ENCODE peak calls at places on chromosomes 12 and 14, in six cellular contexts. One of them, this sample, is unnamed.

GRCh38 chr12:94186461-94187237 is 38.3 kb downstream of the PLXNC1 start:
- DNase-seq in GM12864: no peak
- DNase-seq in AG04450: peak
- DNase-seq in HepG2: no peak
- DNase-seq in activated CD8-positive, alpha-beta T cell treated with anti-CD3 and anti-CD28 coated beads for 36 hours: no peak
- DNase-seq in thyroid gland: peak
- DNase-seq in this sample: no peak

GRCh38 chr12:65999564-66000280 is 130.8 kb downstream of the LLPH start:
- DNase-seq in GM12864: no peak
- DNase-seq in AG04450: no peak
- DNase-seq in HepG2: no peak
- DNase-seq in activated CD8-positive, alpha-beta T cell treated with anti-CD3 and anti-CD28 coated beads for 36 hours: no peak
- DNase-seq in thyroid gland: no peak
- DNase-seq in this sample: no peak

GRCh38 chr12:50084775-50085614 is at the start of gene SMARCD1:
- DNase-seq in GM12864: peak
- DNase-seq in AG04450: peak
- DNase-seq in HepG2: peak
- DNase-seq in activated CD8-positive, alpha-beta T cell treated with anti-CD3 and anti-CD28 coated beads for 36 hours: peak
- DNase-seq in thyroid gland: peak
- DNase-seq in this sample: peak

GRCh38 chr12:131833288-131833895 is 5.2 kb downstream of the MMP17 start:
- DNase-seq in GM12864: no peak
- DNase-seq in AG04450: no peak
- DNase-seq in HepG2: no peak
- DNase-seq in activated CD8-positive, alpha-beta T cell treated with anti-CD3 and anti-CD28 coated beads for 36 hours: no peak
- DNase-seq in thyroid gland: no peak
- DNase-seq in this sample: no peak

GRCh38 chr12:31618228-31619025 is 27.5 kb upstream of the DENND5B start:
- DNase-seq in GM12864: no peak
- DNase-seq in AG04450: no peak
- DNase-seq in HepG2: no peak
- DNase-seq in activated CD8-positive, alpha-beta T cell treated with anti-CD3 and anti-CD28 coated beads for 36 hours: no peak
- DNase-seq in thyroid gland: no peak
- DNase-seq in this sample: no peak

GRCh38 chr14:104872469-104873341 is 7.6 kb downstream of the CEP170B start:
- DNase-seq in GM12864: no peak
- DNase-seq in AG04450: no peak
- DNase-seq in HepG2: no peak
- DNase-seq in activated CD8-positive, alpha-beta T cell treated with anti-CD3 and anti-CD28 coated beads for 36 hours: no peak
- DNase-seq in thyroid gland: peak
- DNase-seq in this sample: no peak

GRCh38 chr14:61470261-61470953 is 149.0 kb downstream of the PRKCH start:
- DNase-seq in GM12864: no peak
- DNase-seq in AG04450: peak
- DNase-seq in HepG2: no peak
- DNase-seq in activated CD8-positive, alpha-beta T cell treated with anti-CD3 and anti-CD28 coated beads for 36 hours: no peak
- DNase-seq in thyroid gland: no peak
- DNase-seq in this sample: peak

GRCh38 chr14:22263961-22264360 is 325.1 kb downstream of the DAD1 start:
- DNase-seq in GM12864: no peak
- DNase-seq in AG04450: no peak
- DNase-seq in HepG2: no peak
- DNase-seq in activated CD8-positive, alpha-beta T cell treated with anti-CD3 and anti-CD28 coated beads for 36 hours: no peak
- DNase-seq in thyroid gland: no peak
- DNase-seq in this sample: no peak

GRCh38 chr14:95885278-95885677 is 8.6 kb downstream of the TUNAR start:
- DNase-seq in GM12864: no peak
- DNase-seq in AG04450: no peak
- DNase-seq in HepG2: no peak
- DNase-seq in activated CD8-positive, alpha-beta T cell treated with anti-CD3 and anti-CD28 coated beads for 36 hours: no peak
- DNase-seq in thyroid gland: no peak
- DNase-seq in this sample: no peak

GRCh38 chr14:69819607-69820006 is 22.6 kb upstream of the SLC10A1 start:
- DNase-seq in GM12864: no peak
- DNase-seq in AG04450: no peak
- DNase-seq in HepG2: no peak
- DNase-seq in activated CD8-positive, alpha-beta T cell treated with anti-CD3 and anti-CD28 coated beads for 36 hours: no peak
- DNase-seq in thyroid gland: no peak
- DNase-seq in this sample: no peak

GRCh38 chr12:3142386-3142785 is 65.2 kb downstream of the TSPAN9 start:
- DNase-seq in GM12864: no peak
- DNase-seq in AG04450: no peak
- DNase-seq in HepG2: no peak
- DNase-seq in activated CD8-positive, alpha-beta T cell treated with anti-CD3 and anti-CD28 coated beads for 36 hours: no peak
- DNase-seq in thyroid gland: no peak
- DNase-seq in this sample: no peak

GRCh38 chr12:102638777-102639176 is 158.4 kb upstream of the IGF1 start:
- DNase-seq in GM12864: no peak
- DNase-seq in AG04450: no peak
- DNase-seq in HepG2: no peak
- DNase-seq in activated CD8-positive, alpha-beta T cell treated with anti-CD3 and anti-CD28 coated beads for 36 hours: no peak
- DNase-seq in thyroid gland: no peak
- DNase-seq in this sample: no peak

GRCh38 chr14:68733086-68733621 is 59.7 kb downstream of the ZFP36L1 start:
- DNase-seq in GM12864: no peak
- DNase-seq in AG04450: no peak
- DNase-seq in HepG2: no peak
- DNase-seq in activated CD8-positive, alpha-beta T cell treated with anti-CD3 and anti-CD28 coated beads for 36 hours: peak
- DNase-seq in thyroid gland: no peak
- DNase-seq in this sample: peak

GRCh38 chr14:67420102-67420739 is 8.3 kb upstream of the PLEK2 start:
- DNase-seq in GM12864: peak
- DNase-seq in AG04450: no peak
- DNase-seq in HepG2: peak
- DNase-seq in activated CD8-positive, alpha-beta T cell treated with anti-CD3 and anti-CD28 coated beads for 36 hours: peak
- DNase-seq in thyroid gland: no peak
- DNase-seq in this sample: peak

GRCh38 chr14:61229475-61229888 is 51.7 kb downstream of the TMEM30B start:
- DNase-seq in GM12864: no peak
- DNase-seq in AG04450: no peak
- DNase-seq in HepG2: peak
- DNase-seq in activated CD8-positive, alpha-beta T cell treated with anti-CD3 and anti-CD28 coated beads for 36 hours: no peak
- DNase-seq in thyroid gland: peak
- DNase-seq in this sample: no peak

GRCh38 chr14:102516531-102517411 is 7.2 kb upstream of the ANKRD9 start:
- DNase-seq in GM12864: no peak
- DNase-seq in AG04450: no peak
- DNase-seq in HepG2: peak
- DNase-seq in activated CD8-positive, alpha-beta T cell treated with anti-CD3 and anti-CD28 coated beads for 36 hours: peak
- DNase-seq in thyroid gland: peak
- DNase-seq in this sample: peak

GRCh38 chr14:94342334-94342934 is 19.3 kb upstream of the SERPINA6 start:
- DNase-seq in GM12864: no peak
- DNase-seq in AG04450: peak
- DNase-seq in HepG2: peak
- DNase-seq in activated CD8-positive, alpha-beta T cell treated with anti-CD3 and anti-CD28 coated beads for 36 hours: peak
- DNase-seq in thyroid gland: peak
- DNase-seq in this sample: peak

GRCh38 chr12:131139363-131140068 is 185.8 kb downstream of the ADGRD1 start:
- DNase-seq in GM12864: no peak
- DNase-seq in AG04450: no peak
- DNase-seq in HepG2: no peak
- DNase-seq in activated CD8-positive, alpha-beta T cell treated with anti-CD3 and anti-CD28 coated beads for 36 hours: no peak
- DNase-seq in thyroid gland: no peak
- DNase-seq in this sample: no peak

GRCh38 chr12:80690513-80690912 is 16.9 kb upstream of the MYF6 start:
- DNase-seq in GM12864: no peak
- DNase-seq in AG04450: no peak
- DNase-seq in HepG2: no peak
- DNase-seq in activated CD8-positive, alpha-beta T cell treated with anti-CD3 and anti-CD28 coated beads for 36 hours: no peak
- DNase-seq in thyroid gland: no peak
- DNase-seq in this sample: no peak

GRCh38 chr12:80692114-80692513 is 15.3 kb upstream of the MYF6 start:
- DNase-seq in GM12864: no peak
- DNase-seq in AG04450: no peak
- DNase-seq in HepG2: no peak
- DNase-seq in activated CD8-positive, alpha-beta T cell treated with anti-CD3 and anti-CD28 coated beads for 36 hours: no peak
- DNase-seq in thyroid gland: no peak
- DNase-seq in this sample: no peak

DNA sequence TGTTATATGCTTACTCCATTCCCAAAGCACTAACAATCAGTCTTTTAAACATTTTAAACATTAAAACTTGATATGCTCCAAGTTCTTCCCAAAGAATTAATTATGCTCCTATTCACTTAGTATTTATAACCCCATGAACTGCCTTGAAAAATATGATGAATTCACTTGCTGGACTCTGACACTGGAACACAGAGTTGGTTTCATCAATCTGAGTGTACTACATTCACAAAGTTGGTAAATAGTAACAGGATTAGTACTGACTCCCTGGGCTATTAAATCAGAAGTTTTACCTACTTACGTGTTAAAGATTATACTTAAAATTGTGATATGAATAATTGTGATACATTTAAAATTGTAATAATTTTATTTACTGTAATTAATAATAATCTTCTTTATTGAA is 17.3 kb upstream of the MYF6 start:
- DNase-seq in GM12864: no peak
- DNase-seq in AG04450: no peak
- DNase-seq in HepG2: no peak
- DNase-seq in activated CD8-positive, alpha-beta T cell treated with anti-CD3 and anti-CD28 coated beads for 36 hours: no peak
- DNase-seq in thyroid gland: no peak
- DNase-seq in this sample: no peak
- TF ChIP-seq CTCF in GM12864: no peak
- TF ChIP-seq CTCF in AG04450: no peak
- TF ChIP-seq CTCF in HepG2: no peak
- TF ChIP-seq CTCF in activated CD8-positive, alpha-beta T cell treated with anti-CD3 and anti-CD28 coated beads for 36 hours: no peak
- TF ChIP-seq CTCF in thyroid gland: no peak
- TF ChIP-seq CTCF in this sample: no peak

DNA sequence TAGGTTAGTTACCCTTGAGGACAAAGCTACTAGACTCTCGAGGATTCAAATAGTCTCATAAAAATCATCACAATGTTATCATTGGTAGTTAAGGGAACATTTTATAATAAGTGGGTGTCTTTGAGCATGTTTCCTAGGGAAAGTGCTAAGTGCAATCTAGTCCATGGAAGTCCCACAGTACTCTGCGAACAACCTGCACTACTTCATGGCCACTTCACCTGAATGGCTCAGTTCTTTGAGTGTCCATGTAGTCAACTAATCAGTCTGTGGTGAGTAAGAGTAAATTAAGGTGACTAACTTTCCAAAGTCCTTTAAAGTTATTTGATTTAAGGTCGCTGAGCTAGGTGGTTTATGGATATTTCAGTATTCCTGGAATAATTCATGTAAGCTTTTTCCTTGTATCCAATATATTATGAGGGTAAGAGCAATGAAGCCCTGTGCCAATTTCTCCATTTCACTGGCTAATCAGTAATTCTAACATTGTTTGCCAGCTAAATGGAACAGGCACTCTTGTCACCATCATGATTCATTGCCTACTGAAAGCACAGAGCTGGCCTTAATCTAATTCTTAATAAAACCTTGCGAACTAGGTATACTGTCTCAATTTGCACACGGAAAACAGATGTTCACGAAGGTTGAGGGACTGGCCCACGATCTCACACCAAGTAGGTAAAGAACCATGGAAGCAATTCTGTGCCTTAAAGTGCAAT is 495.1 kb downstream of the APAF1 start:
- DNase-seq in GM12864: no peak
- DNase-seq in AG04450: no peak
- DNase-seq in HepG2: no peak
- DNase-seq in activated CD8-positive, alpha-beta T cell treated with anti-CD3 and anti-CD28 coated beads for 36 hours: no peak
- DNase-seq in thyroid gland: no peak
- DNase-seq in this sample: no peak
- TF ChIP-seq CTCF in GM12864: no peak
- TF ChIP-seq CTCF in AG04450: no peak
- TF ChIP-seq CTCF in HepG2: no peak
- TF ChIP-seq CTCF in activated CD8-positive, alpha-beta T cell treated with anti-CD3 and anti-CD28 coated beads for 36 hours: no peak
- TF ChIP-seq CTCF in thyroid gland: no peak
- TF ChIP-seq CTCF in this sample: no peak

GRCh38 chr12:76763746-76764675 is at the start of gene ZDHHC17:
- DNase-seq in GM12864: peak
- DNase-seq in AG04450: peak
- DNase-seq in HepG2: peak
- DNase-seq in activated CD8-positive, alpha-beta T cell treated with anti-CD3 and anti-CD28 coated beads for 36 hours: peak
- DNase-seq in thyroid gland: peak
- DNase-seq in this sample: peak
- TF ChIP-seq CTCF in GM12864: no peak
- TF ChIP-seq CTCF in AG04450: no peak
- TF ChIP-seq CTCF in HepG2: peak
- TF ChIP-seq CTCF in activated CD8-positive, alpha-beta T cell treated with anti-CD3 and anti-CD28 coated beads for 36 hours: no peak
- TF ChIP-seq CTCF in thyroid gland: no peak
- TF ChIP-seq CTCF in this sample: no peak

GRCh38 chr12:124510301-124510970 is 57.0 kb downstream of the NCOR2 start:
- DNase-seq in GM12864: no peak
- DNase-seq in AG04450: no peak
- DNase-seq in HepG2: peak
- DNase-seq in activated CD8-positive, alpha-beta T cell treated with anti-CD3 and anti-CD28 coated beads for 36 hours: peak
- DNase-seq in thyroid gland: peak
- DNase-seq in this sample: peak
- TF ChIP-seq CTCF in GM12864: peak
- TF ChIP-seq CTCF in AG04450: no peak
- TF ChIP-seq CTCF in HepG2: peak
- TF ChIP-seq CTCF in activated CD8-positive, alpha-beta T cell treated with anti-CD3 and anti-CD28 coated beads for 36 hours: no peak
- TF ChIP-seq CTCF in thyroid gland: no peak
- TF ChIP-seq CTCF in this sample: no peak

GRCh38 chr12:1544991-1545700 is 49.2 kb downstream of the FBXL14 start:
- DNase-seq in GM12864: no peak
- DNase-seq in AG04450: no peak
- DNase-seq in HepG2: peak
- DNase-seq in activated CD8-positive, alpha-beta T cell treated with anti-CD3 and anti-CD28 coated beads for 36 hours: no peak
- DNase-seq in thyroid gland: no peak
- DNase-seq in this sample: peak
- TF ChIP-seq CTCF in GM12864: no peak
- TF ChIP-seq CTCF in AG04450: peak
- TF ChIP-seq CTCF in HepG2: peak
- TF ChIP-seq CTCF in activated CD8-positive, alpha-beta T cell treated with anti-CD3 and anti-CD28 coated beads for 36 hours: no peak
- TF ChIP-seq CTCF in thyroid gland: no peak
- TF ChIP-seq CTCF in this sample: peak

GRCh38 chr12:14729586-14729985 is 33.2 kb upstream of the GUCY2C start:
- DNase-seq in GM12864: no peak
- DNase-seq in AG04450: no peak
- DNase-seq in HepG2: no peak
- DNase-seq in activated CD8-positive, alpha-beta T cell treated with anti-CD3 and anti-CD28 coated beads for 36 hours: no peak
- DNase-seq in thyroid gland: no peak
- DNase-seq in this sample: no peak

DNA sequence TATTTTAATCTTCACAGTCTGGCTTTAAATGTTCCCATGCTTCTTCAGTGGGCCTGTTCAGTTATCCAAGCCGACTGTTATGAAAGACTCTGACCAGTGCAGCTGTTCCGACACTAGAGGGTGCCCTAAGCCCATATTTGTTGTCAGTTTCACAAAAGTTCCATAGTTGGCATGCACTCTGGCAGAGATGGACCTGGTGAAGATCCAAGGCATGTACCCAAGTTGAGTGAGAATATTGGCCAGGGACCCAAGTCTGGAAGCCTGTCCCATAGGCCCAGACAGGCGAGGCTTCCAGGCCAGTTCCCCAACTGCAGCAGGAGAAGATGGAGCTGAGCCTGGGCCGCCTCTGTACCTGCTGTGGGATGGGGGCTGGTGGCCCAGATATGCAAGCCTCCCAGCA is 27.4 kb upstream of the GUCY2C start:
- DNase-seq in GM12864: peak
- DNase-seq in AG04450: peak
- DNase-seq in HepG2: peak
- DNase-seq in activated CD8-positive, alpha-beta T cell treated with anti-CD3 and anti-CD28 coated beads for 36 hours: peak
- DNase-seq in thyroid gland: peak
- DNase-seq in this sample: peak
- TF ChIP-seq CTCF in GM12864: peak
- TF ChIP-seq CTCF in AG04450: peak
- TF ChIP-seq CTCF in HepG2: peak
- TF ChIP-seq CTCF in activated CD8-positive, alpha-beta T cell treated with anti-CD3 and anti-CD28 coated beads for 36 hours: peak
- TF ChIP-seq CTCF in thyroid gland: peak
- TF ChIP-seq CTCF in this sample: peak